ENCODE peak calls at places on chromosomes 7 and 10, in five cellular contexts. K is NCI-H2171 treated with DMSO at 0.1 percent for 48 hours; J is retinal pigment epithelial cell; X is activated T-cell treated with anti-CD3 and anti-CD28 coated beads, Interleukin-2, amount 50 U/mL, for 24 hours; L is stimulated activated CD4-positive, alpha-beta T cell treated with anti-CD3 and anti-CD28 coated beads, Interleukin-2, amount 100 ng/mL, for 48 hours. G is an unnamed sample.

GRCh38 chr10:49076741-49077521 is 38.4 kb downstream of the VSTM4 start:
- DNase-seq in L (no peak), X (no peak), J (no peak), K (no peak), G (no peak)

GRCh38 chr10:70041016-70041415 is 11.6 kb upstream of the MACROH2A2 start:
- DNase-seq in K (no peak), X (no peak), L (no peak), J (no peak), G (no peak)

GRCh38 chr10:6300106-6300783 is 97.5 kb downstream of the PFKFB3 start:
- DNase-seq in X (peak; percentile 49), K (no peak), J (no peak), L (peak; percentile 15), G (no peak)

GRCh38 chr10:98256692-98257091 is 11.3 kb downstream of the LOXL4 start:
- DNase-seq in X (no peak), K (no peak), J (no peak), L (no peak), G (no peak)

GRCh38 chr7:50308301-50309129 is 4.0 kb downstream of the IKZF1 start:
- DNase-seq in J (no peak), K (no peak), L (no peak), X (peak; percentile 77), G (no peak)

GRCh38 chr7:39056153-39056552 is 78.4 kb downstream of the POU6F2 start:
- DNase-seq in X (no peak), K (no peak), J (no peak), L (no peak), G (no peak)

GRCh38 chr10:95395947-95396449 is 105.2 kb upstream of the PDLIM1 start:
- DNase-seq in J (no peak), K (peak; percentile 35), X (no peak), L (no peak), G (no peak)

GRCh38 chr10:60148266-60148840 is 241.3 kb downstream of the ANK3 start:
- DNase-seq in L (no peak), K (no peak), J (peak; percentile 82), X (no peak), G (no peak)

GRCh38 chr7:97731736-97732370 is at the start of gene TAC1:
- DNase-seq in J (no peak), L (no peak), X (no peak), K (no peak), G (no peak)

GRCh38 chr10:70500812-70501301 is 22.3 kb downstream of the PALD1 start:
- DNase-seq in J (no peak), K (no peak), X (no peak), L (no peak), G (no peak)

GRCh38 chr10:70619271-70620019 is 16.9 kb upstream of the PRF1 start:
- DNase-seq in K (peak; percentile 8), X (no peak), J (no peak), L (no peak), G (no peak)

GRCh38 chr7:123692471-123692877 is 36.8 kb downstream of the LMOD2 start:
- DNase-seq in L (no peak), J (no peak), X (no peak), K (no peak), G (no peak)

GRCh38 chr7:137992042-137992737 is 9.7 kb downstream of the CREB3L2 start:
- DNase-seq in J (peak; percentile 76), X (no peak), L (no peak), K (peak; percentile 41), G (no peak)

GRCh38 chr7:88141025-88141424 is 78.8 kb downstream of the SRI start:
- DNase-seq in J (peak; percentile 87), L (no peak), X (no peak), K (no peak), G (no peak)

GRCh38 chr10:122461367-122461728 is at the start of gene HTRA1:
- DNase-seq in K (no peak), X (no peak), L (no peak), J (no peak), G (no peak)

GRCh38 chr7:1440620-1441019 is 18.6 kb downstream of the MICALL2 start:
- DNase-seq in J (no peak), X (no peak), K (no peak), L (no peak), G (no peak)

GRCh38 chr10:90318659-90319058 is 539.2 kb downstream of the HTR7 start:
- DNase-seq in L (no peak), K (no peak), J (no peak), X (no peak), G (no peak)

GRCh38 chr7:95012001-95012400 is 104.6 kb downstream of the PPP1R9A start:
- DNase-seq in K (no peak), J (no peak), L (no peak), X (no peak), G (no peak)

GRCh38 chr7:159197066-159197975 is 52.7 kb upstream of the VIPR2 start:
- DNase-seq in K (peak; percentile 5), X (peak; percentile 70), J (no peak), L (peak; percentile 29), G (peak; percentile 31)

GRCh38 chr7:26964409-26964808 is 100.0 kb upstream of the SKAP2 start:
- DNase-seq in X (no peak), K (no peak), L (no peak), J (no peak), G (no peak)

GRCh38 chr7:11620406-11620805 is 211.6 kb downstream of the THSD7A start:
- DNase-seq in X (no peak), J (no peak), L (no peak), K (no peak), G (no peak)

GRCh38 chr10:127998517-127999144 is 91.7 kb downstream of the PTPRE start:
- DNase-seq in X (no peak), L (no peak), J (no peak), K (no peak), G (no peak)

GRCh38 chr7:158000160-158000559 is 587.5 kb downstream of the PTPRN2 start:
- DNase-seq in L (no peak), K (peak; percentile 28), X (no peak), J (no peak), G (no peak)

GRCh38 chr7:158772916-158773315 is 56.4 kb downstream of the ESYT2 start:
- DNase-seq in X (no peak), J (no peak), K (no peak), L (no peak), G (no peak)

G was measured in Peyer's patch.